ENCODE peak calls at places on chromosomes 2 and 18, in eight cellular contexts. Q, H, I, A, G, Z, U and J are unnamed samples.

GRCh38 chr18:4807495-4808293 is 352.6 kb upstream of the DLGAP1 start:
- DNase-seq in H (no peak), Q (no peak), A (no peak), Z (no peak), U (no peak), I (no peak), G (no peak), J (no peak)

GRCh38 chr2:10047616-10048500 is 4.5 kb downstream of the KLF11 start:
- DNase-seq in I (no peak), Q (no peak), A (no peak), H (no peak), Z (no peak), U (no peak), G (no peak), J (no peak)

GRCh38 chr2:219433666-219434467 is 776 bp upstream of the SPEG start:
- DNase-seq in U (peak), G (peak), A (no peak), H (peak), Q (peak), Z (no peak), I (no peak), J (peak)

GRCh38 chr2:239692348-239692747 is 291.5 kb upstream of the HDAC4 start:
- DNase-seq in H (no peak), U (no peak), G (no peak), Z (no peak), Q (no peak), I (no peak), A (no peak), J (no peak)

GRCh38 chr2:56331810-56332209 is 148.0 kb downstream of the CCDC85A start:
- DNase-seq in Q (no peak), Z (no peak), A (no peak), G (no peak), U (no peak), I (no peak), H (no peak), J (no peak)

GRCh38 chr2:37920570-37920969 is 4.5 kb upstream of the RMDN2 start:
- DNase-seq in Z (no peak), G (peak), I (no peak), Q (peak), A (no peak), H (peak), U (no peak), J (no peak)

GRCh38 chr2:161843936-161844335 is 219.7 kb downstream of the SLC4A10 start:
- DNase-seq in A (no peak), G (no peak), H (no peak), Z (peak), U (no peak), Q (no peak), I (no peak), J (no peak)

GRCh38 chr2:109238580-109238979 is 109.6 kb downstream of the SH3RF3 start:
- DNase-seq in Z (no peak), H (peak), G (peak), U (peak), I (no peak), A (peak), Q (peak), J (no peak)

GRCh38 chr2:20649586-20650375 is 1.1 kb downstream of the HS1BP3 start:
- DNase-seq in U (no peak), Z (no peak), Q (no peak), G (no peak), A (no peak), H (no peak), I (no peak), J (no peak)

GRCh38 chr2:74019516-74019915 is 34.8 kb downstream of the TET3 start:
- DNase-seq in I (no peak), Q (no peak), U (no peak), A (no peak), Z (no peak), G (no peak), H (no peak), J (no peak)

GRCh38 chr2:168518555-168519066 is 62.5 kb downstream of the CERS6 start:
- DNase-seq in G (peak), U (no peak), A (no peak), Z (no peak), Q (peak), H (peak), I (no peak), J (no peak)

GRCh38 chr2:223725494-223725893 is 111.9 kb downstream of the AP1S3 start:
- DNase-seq in A (no peak), H (peak), G (peak), U (no peak), Z (no peak), Q (peak), I (no peak), J (no peak)

GRCh38 chr2:170739048-170739447 is 23.9 kb downstream of the SP5 start:
- DNase-seq in U (no peak), Z (no peak), H (peak), G (peak), A (no peak), I (no peak), Q (peak), J (no peak)

GRCh38 chr18:61876899-61877298 is 15.9 kb downstream of the RNF152 start:
- DNase-seq in H (no peak), G (no peak), Q (no peak), A (no peak), Z (no peak), U (no peak), I (no peak), J (no peak)